ENCODE peak calls at places on chromosomes 13 and 19, in ten cellular contexts. U, M, P, Q, T, A, R, G, D and F are unnamed samples.

GRCh38 chr13:32142956-32143375 is 111.4 kb downstream of the FRY start:
- DNase-seq in U (no peak), M (peak), P (peak), Q (no peak), T (peak), A (peak), R (peak), G (peak), D (peak), F (peak)

GRCh38 chr13:97539651-97540230 is 105.8 kb downstream of the RAP2A start:
- DNase-seq in U (no peak), M (peak), P (no peak), Q (no peak), T (peak), A (no peak), R (peak), G (no peak), D (no peak), F (no peak)

GRCh38 chr19:33552928-33553279 is 31.3 kb upstream of the PEPD start:
- DNase-seq in U (no peak), M (no peak), P (no peak), Q (no peak), T (no peak), A (no peak), R (no peak), G (no peak), D (no peak), F (no peak)

GRCh38 chr13:51995677-51996551 is 15.3 kb downstream of the ATP7B start:
- DNase-seq in U (no peak), M (no peak), P (no peak), Q (peak), T (peak), A (no peak), R (peak), G (peak), D (no peak), F (no peak)

GRCh38 chr13:98548230-98548629 is 28.7 kb downstream of the STK24 start:
- DNase-seq in U (no peak), M (peak), P (no peak), Q (no peak), T (no peak), A (no peak), R (no peak), G (no peak), D (no peak), F (no peak)

GRCh38 chr13:101640797-101641400 is 188.4 kb downstream of the ITGBL1 start:
- DNase-seq in U (no peak), M (peak), P (peak), Q (no peak), T (peak), A (no peak), R (peak), G (no peak), D (no peak), F (peak)

GRCh38 chr13:95191821-95192220 is 109.4 kb downstream of the ABCC4 start:
- DNase-seq in U (no peak), M (peak), P (peak), Q (peak), T (peak), A (peak), R (peak), G (peak), D (peak), F (peak)

GRCh38 chr13:98173431-98173921 is 3.6 kb downstream of the RNF113B start:
- DNase-seq in U (no peak), M (peak), P (peak), Q (no peak), T (peak), A (no peak), R (peak), G (peak), D (no peak), F (peak)

GRCh38 chr19:13864223-13864512 is 12.8 kb upstream of the NANOS3 start:
- DNase-seq in U (no peak), M (no peak), P (no peak), Q (no peak), T (no peak), A (no peak), R (no peak), G (no peak), D (no peak), F (no peak)

GRCh38 chr13:40102854-40103253 is 447.4 kb downstream of the COG6 start:
- DNase-seq in U (no peak), M (peak), P (peak), Q (no peak), T (peak), A (no peak), R (peak), G (no peak), D (no peak), F (no peak)

GRCh38 chr13:106143392-106143791 is 392.1 kb downstream of the EFNB2 start:
- DNase-seq in U (no peak), M (peak), P (no peak), Q (no peak), T (peak), A (no peak), R (no peak), G (no peak), D (no peak), F (no peak)

GRCh38 chr19:6710273-6711077 is 10.0 kb downstream of the C3 start:
- DNase-seq in U (no peak), M (no peak), P (no peak), Q (no peak), T (no peak), A (no peak), R (no peak), G (peak), D (no peak), F (no peak)

GRCh38 chr13:98143157-98143553 is 261 bp downstream of the FARP1 start:
- DNase-seq in U (no peak), M (peak), P (no peak), Q (no peak), T (no peak), A (peak), R (no peak), G (no peak), D (peak), F (no peak)

GRCh38 chr13:98582947-98583346 is 6.0 kb upstream of the STK24 start:
- DNase-seq in U (no peak), M (no peak), P (no peak), Q (no peak), T (no peak), A (no peak), R (peak), G (no peak), D (no peak), F (no peak)

GRCh38 chr13:33494596-33495214 is 209.2 kb upstream of the STARD13 start:
- DNase-seq in U (no peak), M (peak), P (peak), Q (no peak), T (peak), A (peak), R (peak), G (no peak), D (no peak), F (peak)

GRCh38 chr13:113258655-113259054 is 38.4 kb upstream of the LAMP1 start:
- DNase-seq in U (no peak), M (no peak), P (no peak), Q (no peak), T (no peak), A (no peak), R (no peak), G (no peak), D (no peak), F (no peak)

GRCh38 chr19:7410946-7411345 is 62.2 kb downstream of the ARHGEF18 start:
- DNase-seq in U (no peak), M (no peak), P (no peak), Q (no peak), T (no peak), A (no peak), R (no peak), G (no peak), D (no peak), F (no peak)

GRCh38 chr13:112741835-112742570 is 52.2 kb downstream of the ATP11A start:
- DNase-seq in U (no peak), M (no peak), P (no peak), Q (no peak), T (no peak), A (no peak), R (no peak), G (no peak), D (no peak), F (no peak)

GRCh38 chr13:57631607-57632275 is at the start of gene PCDH17:
- DNase-seq in U (no peak), M (peak), P (no peak), Q (peak), T (no peak), A (peak), R (no peak), G (peak), D (peak), F (no peak)

GRCh38 chr19:55117063-55117635 is 288 bp downstream of the PPP1R12C start:
- DNase-seq in U (no peak), M (no peak), P (no peak), Q (peak), T (no peak), A (no peak), R (no peak), G (no peak), D (peak), F (no peak)

GRCh38 chr19:23774156-23774971 is 15.7 kb upstream of the ZNF681 start:
- DNase-seq in U (no peak), M (peak), P (no peak), Q (no peak), T (peak), A (no peak), R (peak), G (no peak), D (no peak), F (no peak)

GRCh38 chr13:101917833-101918755 is 465.6 kb downstream of the ITGBL1 start:
- DNase-seq in U (no peak), M (no peak), P (no peak), Q (peak), T (no peak), A (no peak), R (no peak), G (peak), D (no peak), F (no peak)

GRCh38 chr13:52846567-52847321 is 1.7 kb downstream of the PCDH8 start:
- DNase-seq in U (no peak), M (no peak), P (no peak), Q (peak), T (no peak), A (peak), R (peak), G (peak), D (peak), F (no peak)

GRCh38 chr13:93745884-93746283 is 519.3 kb downstream of the GPC6 start:
- DNase-seq in U (no peak), M (no peak), P (no peak), Q (no peak), T (no peak), A (no peak), R (no peak), G (no peak), D (no peak), F (no peak)

GRCh38 chr19:17279436-17279835 is 2.3 kb upstream of the ANKLE1 start:
- DNase-seq in U (no peak), M (no peak), P (no peak), Q (no peak), T (no peak), A (no peak), R (no peak), G (no peak), D (no peak), F (no peak)

GRCh38 chr13:37070956-37071355 is 11.5 kb upstream of the SUPT20H start:
- DNase-seq in U (no peak), M (peak), P (no peak), Q (no peak), T (no peak), A (no peak), R (no peak), G (no peak), D (no peak), F (no peak)

GRCh38 chr19:46009530-46010510 is 13.0 kb downstream of the PGLYRP1 start:
- DNase-seq in U (no peak), M (peak), P (peak), Q (peak), T (peak), A (peak), R (peak), G (peak), D (peak), F (peak)

GRCh38 chr13:98869408-98870090 is 108.3 kb downstream of the DOCK9 start:
- DNase-seq in U (no peak), M (peak), P (no peak), Q (peak), T (peak), A (no peak), R (peak), G (no peak), D (no peak), F (no peak)

GRCh38 chr19:53004242-53004641 is 9.5 kb upstream of the ERVV-1 start:
- DNase-seq in U (no peak), M (no peak), P (no peak), Q (no peak), T (no peak), A (no peak), R (no peak), G (no peak), D (no peak), F (no peak)

GRCh38 chr13:102651892-102652291 is 43.0 kb downstream of the METTL21C start:
- DNase-seq in U (no peak), M (peak), P (peak), Q (no peak), T (peak), A (no peak), R (no peak), G (no peak), D (no peak), F (peak)

GRCh38 chr19:29268103-29268502 is 55.2 kb upstream of the UQCRFS1 start:
- DNase-seq in U (no peak), M (no peak), P (no peak), Q (no peak), T (no peak), A (no peak), R (no peak), G (no peak), D (no peak), F (no peak)
- TF ChIP-seq CTCF in U (no peak), M (no peak), P (no peak), Q (no peak), T (no peak), A (no peak), R (no peak), G (no peak), D (no peak), F (no peak)

GRCh38 chr13:110885966-110886365 is 28.9 kb downstream of the ANKRD10 start:
- DNase-seq in U (no peak), M (no peak), P (no peak), Q (no peak), T (no peak), A (no peak), R (no peak), G (peak), D (no peak), F (no peak)
- TF ChIP-seq CTCF in U (no peak), M (no peak), P (no peak), Q (no peak), T (no peak), A (no peak), R (no peak), G (peak), D (peak), F (peak)

DNA sequence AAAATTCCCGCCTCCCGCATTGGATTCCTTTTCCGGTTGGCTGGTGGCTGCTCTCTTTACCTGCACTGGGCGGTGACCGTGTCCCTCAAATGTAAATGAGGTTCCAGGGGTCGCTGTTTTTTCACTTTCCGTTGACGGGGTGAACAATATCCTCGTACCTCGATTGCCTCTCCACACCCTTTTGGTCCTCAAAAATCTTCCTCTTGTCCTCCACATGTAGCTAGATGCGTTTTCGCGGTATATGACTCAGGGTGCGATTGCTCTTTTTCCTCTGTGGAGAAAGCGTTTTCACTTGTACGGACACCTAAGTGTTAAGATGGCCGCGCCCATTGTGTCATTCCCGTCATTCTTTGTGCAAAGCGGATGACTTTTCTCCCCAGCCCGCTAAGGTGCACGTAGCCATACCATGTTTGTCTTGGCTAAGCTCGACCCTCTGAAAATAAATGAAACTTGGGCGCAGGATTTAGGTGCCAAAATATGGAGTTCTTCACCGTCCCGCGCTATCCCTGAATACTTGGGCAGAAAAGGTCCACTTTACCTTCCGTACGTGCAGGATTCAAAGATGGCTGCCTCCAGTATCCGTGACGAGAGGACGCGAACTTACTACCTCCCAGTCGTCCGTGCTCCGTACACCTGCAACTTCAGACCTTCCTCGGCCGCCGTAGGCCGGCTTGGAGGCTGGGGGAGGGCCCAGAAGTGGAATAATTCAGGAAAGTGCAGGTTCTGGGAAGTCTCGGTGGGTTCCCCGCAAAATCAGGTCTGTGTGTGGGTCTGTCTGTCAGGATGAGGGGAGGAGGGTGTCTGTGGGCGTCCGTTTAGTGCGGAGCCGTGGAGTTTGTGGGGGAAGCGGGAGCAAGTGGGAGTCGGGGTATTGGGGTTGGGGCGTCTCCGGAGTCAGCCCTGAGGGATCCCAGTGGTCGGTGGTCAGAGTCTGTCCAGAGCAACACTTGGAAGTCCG is at the start of gene ZNF613:
- DNase-seq in U (peak), M (peak), P (peak), Q (peak), T (peak), A (peak), R (peak), G (peak), D (peak), F (peak)
- TF ChIP-seq CTCF in U (no peak), M (peak), P (peak), Q (peak), T (no peak), A (no peak), R (peak), G (peak), D (peak), F (peak)

GRCh38 chr19:2740314-2740656 is 468 bp upstream of the SLC39A3 start:
- DNase-seq in U (no peak), M (no peak), P (no peak), Q (no peak), T (no peak), A (no peak), R (no peak), G (no peak), D (no peak), F (no peak)

GRCh38 chr19:2744113-2744512 is 4.3 kb upstream of the SLC39A3 start:
- DNase-seq in U (no peak), M (no peak), P (no peak), Q (no peak), T (no peak), A (no peak), R (no peak), G (no peak), D (no peak), F (no peak)

GRCh38 chr19:2743099-2743498 is 3.3 kb upstream of the SLC39A3 start:
- DNase-seq in U (no peak), M (no peak), P (no peak), Q (no peak), T (no peak), A (no peak), R (no peak), G (no peak), D (no peak), F (no peak)

GRCh38 chr19:2736550-2737190 is 3.1 kb downstream of the SLC39A3 start:
- DNase-seq in U (no peak), M (no peak), P (no peak), Q (no peak), T (no peak), A (no peak), R (no peak), G (no peak), D (no peak), F (no peak)

GRCh38 chr19:2739602-2740313 is at the start of gene SLC39A3:
- DNase-seq in U (peak), M (peak), P (peak), Q (peak), T (peak), A (peak), R (peak), G (peak), D (peak), F (peak)
- TF ChIP-seq CTCF in U (peak), M (peak), P (no peak), Q (peak), T (no peak), A (no peak), R (peak), G (no peak), D (peak), F (peak)

GRCh38 chr13:109135018-109135417 is 505.6 kb downstream of the MYO16 start:
- DNase-seq in U (no peak), M (no peak), P (no peak), Q (no peak), T (no peak), A (no peak), R (no peak), G (no peak), D (no peak), F (no peak)
- TF ChIP-seq CTCF in U (no peak), M (no peak), P (no peak), Q (no peak), T (no peak), A (no peak), R (no peak), G (peak), D (no peak), F (peak)

DNA sequence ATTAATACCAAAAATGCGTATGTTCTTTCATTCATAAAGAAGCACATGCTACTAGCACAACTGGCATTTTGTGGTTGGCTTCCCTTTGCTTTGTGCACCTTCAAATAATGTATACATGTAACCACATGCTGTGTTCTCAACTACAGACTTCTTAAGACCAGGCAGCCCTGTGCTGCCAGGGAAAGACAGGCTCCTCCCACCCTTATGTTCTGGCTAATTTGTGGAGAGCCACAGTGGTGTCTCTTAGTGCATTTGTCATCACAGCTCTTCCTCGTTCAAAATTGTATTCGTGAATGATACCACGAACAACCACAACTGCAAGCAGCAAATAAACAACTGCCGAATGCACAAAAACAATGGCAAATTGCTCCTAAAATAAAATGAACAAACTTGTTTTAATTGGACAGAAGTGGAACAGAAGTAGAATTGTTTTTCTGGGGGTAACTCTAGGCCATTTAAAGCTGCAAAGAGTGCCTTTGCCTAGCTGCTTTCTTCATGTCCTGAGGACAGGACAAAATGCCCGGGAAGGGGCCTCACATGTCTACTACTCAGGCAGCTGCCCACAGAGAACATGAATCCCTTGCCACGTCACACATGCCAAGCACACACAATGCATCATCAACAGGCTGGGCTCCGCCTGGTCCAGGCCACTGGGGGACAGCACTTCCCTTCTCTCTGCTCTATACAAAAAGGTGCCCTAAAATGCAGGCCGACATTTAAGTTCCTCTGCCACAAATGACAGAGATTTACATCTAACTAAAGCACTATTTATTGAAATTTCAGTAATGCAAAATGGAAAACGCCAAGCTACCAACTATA is 21.7 kb downstream of the IRS2 start:
- DNase-seq in U (no peak), M (peak), P (no peak), Q (no peak), T (peak), A (no peak), R (peak), G (peak), D (no peak), F (peak)
- TF ChIP-seq CTCF in U (no peak), M (peak), P (peak), Q (no peak), T (peak), A (no peak), R (peak), G (peak), D (no peak), F (peak)